ENCODE peak calls at places on chromosomes 5 and 9, in eight cellular contexts. S is neural crest cell, Q is Right ventricle myocardium superior, P is NCI-H1694 treated with DMSO at 0.1 percent for 48 hours, Z is Caki2, G is OCI-M1, L is iPS DF 6.9, T is globus pallidus. V is an unnamed sample.

GRCh38 chr5:114467729-114468128 is 105.9 kb downstream of the KCNN2 start:
- DNase-seq in T (no peak), L (no peak), S (no peak), G (no peak), Z (no peak), P (no peak), Q (no peak), V (no peak)

GRCh38 chr5:176394881-176395675 is 6.5 kb downstream of the HIGD2A start:
- DNase-seq in L (no peak), Z (no peak), T (no peak), Q (peak), P (no peak), S (no peak), G (no peak), V (no peak)

GRCh38 chr5:131538177-131538593 is 96.8 kb downstream of the RAPGEF6 start:
- DNase-seq in S (no peak), Q (no peak), T (no peak), P (no peak), L (no peak), G (peak), Z (peak), V (no peak)

GRCh38 chr9:2625427-2625826 is 3.8 kb downstream of the VLDLR start:
- DNase-seq in L (no peak), G (no peak), P (no peak), S (no peak), T (no peak), Z (no peak), Q (no peak), V (no peak)

GRCh38 chr5:76724871-76725270 is 8.9 kb downstream of the F2R start:
- DNase-seq in P (no peak), Z (peak), S (no peak), T (no peak), L (no peak), Q (no peak), G (no peak), V (no peak)

GRCh38 chr5:171418982-171419662 is at the start of gene FGF18:
- DNase-seq in L (no peak), S (peak), P (no peak), G (peak), T (no peak), Z (peak), Q (peak), V (peak)

GRCh38 chr9:94911211-94911610 is 184.7 kb downstream of the AOPEP start:
- DNase-seq in T (peak), P (no peak), L (no peak), G (no peak), S (no peak), Q (no peak), Z (no peak), V (no peak)

GRCh38 chr5:54103871-54104270 is 206.5 kb downstream of the ARL15 start:
- DNase-seq in Z (no peak), S (no peak), P (no peak), G (no peak), L (no peak), Q (no peak), T (no peak), V (no peak)

GRCh38 chr5:92911293-92911692 is 669.7 kb downstream of the NR2F1-AS1 start:
- DNase-seq in S (no peak), Z (no peak), Q (no peak), P (no peak), L (no peak), G (no peak), T (no peak), V (no peak)

GRCh38 chr5:80761176-80761575 is 106.4 kb upstream of the DHFR start:
- DNase-seq in L (no peak), T (no peak), P (no peak), G (no peak), Z (peak), S (no peak), Q (no peak), V (no peak)

GRCh38 chr5:59640411-59640810 is 253.1 kb downstream of the PDE4D start:
- DNase-seq in L (no peak), G (no peak), P (no peak), T (no peak), S (no peak), Z (no peak), Q (peak), V (no peak)

GRCh38 chr9:3868012-3868411 is 342.2 kb upstream of the RFX3 start:
- DNase-seq in Z (no peak), S (no peak), G (no peak), L (no peak), T (no peak), P (no peak), Q (no peak), V (no peak)

GRCh38 chr9:3769646-3770045 is 243.8 kb upstream of the RFX3 start:
- DNase-seq in Z (no peak), S (no peak), L (no peak), G (peak), T (no peak), Q (no peak), P (no peak), V (no peak)

GRCh38 chr5:137221914-137222313 is 277.2 kb downstream of the SPOCK1 start:
- DNase-seq in G (no peak), L (no peak), S (no peak), T (no peak), Z (no peak), P (no peak), Q (no peak), V (peak)

GRCh38 chr9:74379718-74380117 is 117.4 kb upstream of the RORB start:
- DNase-seq in S (no peak), G (peak), P (no peak), L (peak), Q (no peak), T (peak), Z (peak), V (peak)

GRCh38 chr9:20314981-20315380 is 307.3 kb downstream of the MLLT3 start:
- DNase-seq in G (no peak), Z (no peak), Q (no peak), P (no peak), L (no peak), S (no peak), T (no peak), V (no peak)

GRCh38 chr5:58629190-58630159 is 46.6 kb downstream of the RAB3C start:
- DNase-seq in S (no peak), G (peak), T (no peak), Q (no peak), P (no peak), L (no peak), Z (no peak), V (no peak)

GRCh38 chr9:130834371-130835311 is at the start of gene ABL1:
- DNase-seq in Z (peak), L (no peak), T (peak), Q (peak), G (peak), S (peak), P (peak), V (peak)

GRCh38 chr5:110726249-110727024 is at the start of gene TMEM232:
- DNase-seq in L (peak), P (peak), G (peak), Z (peak), T (peak), S (peak), Q (peak), V (peak)

GRCh38 chr5:132224721-132225120 is 2.9 kb downstream of the P4HA2 start:
- DNase-seq in P (no peak), Z (no peak), S (no peak), T (no peak), L (no peak), Q (no peak), G (no peak), V (peak)

GRCh38 chr5:132370241-132370820 is 821 bp downstream of the SLC22A5 start:
- DNase-seq in G (no peak), T (no peak), Q (no peak), S (no peak), P (no peak), L (no peak), Z (no peak), V (no peak)

GRCh38 chr9:114936566-114936965 is 6.2 kb upstream of the TNFSF8 start:
- DNase-seq in Z (no peak), G (no peak), Q (no peak), L (no peak), P (no peak), T (no peak), S (no peak), V (no peak)

GRCh38 chr9:38226491-38226951 is 157.5 kb upstream of the SHB start:
- DNase-seq in Z (peak), S (no peak), Q (no peak), T (no peak), P (peak), L (no peak), G (peak), V (no peak)

GRCh38 chr9:107484117-107484723 is 5.3 kb downstream of the KLF4 start:
- DNase-seq in L (no peak), G (peak), P (peak), T (peak), S (peak), Z (peak), Q (no peak), V (peak)

GRCh38 chr5:145189786-145190185 is 645.4 kb downstream of the PRELID2 start:
- DNase-seq in S (no peak), T (no peak), P (no peak), Z (no peak), G (no peak), Q (no peak), L (no peak), V (no peak)

GRCh38 chr5:176547811-176548210 is 1.3 kb upstream of the CDHR2 start:
- DNase-seq in Z (peak), S (no peak), Q (no peak), G (no peak), P (no peak), L (no peak), T (no peak), V (no peak)

GRCh38 chr9:88476491-88477271 is 58.3 kb upstream of the NXNL2 start:
- DNase-seq in G (no peak), P (no peak), Q (no peak), L (no peak), Z (peak), T (no peak), S (no peak), V (no peak)

GRCh38 chr5:156774273-156774672 is 75.8 kb upstream of the PPP1R2B start:
- DNase-seq in G (no peak), Z (no peak), L (no peak), T (no peak), Q (no peak), S (no peak), P (no peak), V (no peak)

GRCh38 chr9:119818726-119819435 is 449.6 kb upstream of the BRINP1 start:
- DNase-seq in L (no peak), T (no peak), S (no peak), G (no peak), Z (no peak), Q (no peak), P (no peak), V (peak)

GRCh38 chr9:34377402-34377741 is 674 bp upstream of the MYORG start:
- DNase-seq in P (peak), S (no peak), T (no peak), Q (peak), G (peak), Z (no peak), L (no peak), V (peak)

GRCh38 chr5:18653216-18653752 is 1019.0 kb downstream of the TAF11L14 start:
- DNase-seq in S (no peak), G (peak), Z (no peak), T (no peak), P (no peak), Q (no peak), L (no peak), V (no peak)

GRCh38 chr9:81083062-81083461 is 606.3 kb downstream of the TLE1 start:
- DNase-seq in Z (no peak), S (no peak), Q (no peak), T (no peak), P (no peak), G (no peak), L (no peak), V (peak)

GRCh38 chr9:113299800-113300292 is 3.3 kb downstream of the RNF183 start:
- DNase-seq in L (no peak), Q (no peak), G (peak), T (peak), Z (no peak), P (no peak), S (no peak), V (peak)

V was measured in WERI-Rb-1.